ENCODE peak calls at places on chromosomes 1 and 21, in six cellular contexts. One of them, this sample, is unnamed.

GRCh38 chr21:14737922-14738321 is 191.8 kb upstream of the SAMSN1 start:
- DNase-seq in astrocyte: no peak
- DNase-seq in glutamatergic neuron: no peak
- DNase-seq in heart left ventricle: no peak
- DNase-seq in AG20443: no peak
- DNase-seq in GM06990: no peak
- DNase-seq in this sample: no peak

GRCh38 chr1:150543500-150544143 is 5.6 kb upstream of the ADAMTSL4 start:
- DNase-seq in astrocyte: no peak
- DNase-seq in glutamatergic neuron: no peak
- DNase-seq in heart left ventricle: no peak
- DNase-seq in AG20443: peak
- DNase-seq in GM06990: no peak
- DNase-seq in this sample: no peak

GRCh38 chr1:166391677-166392076 is 224.9 kb upstream of the FAM78B start:
- DNase-seq in astrocyte: peak
- DNase-seq in glutamatergic neuron: no peak
- DNase-seq in heart left ventricle: no peak
- DNase-seq in AG20443: no peak
- DNase-seq in GM06990: no peak
- DNase-seq in this sample: no peak

GRCh38 chr1:101238681-101239094 is 1.9 kb downstream of the S1PR1 start:
- DNase-seq in astrocyte: peak
- DNase-seq in glutamatergic neuron: peak
- DNase-seq in heart left ventricle: peak
- DNase-seq in AG20443: peak
- DNase-seq in GM06990: peak
- DNase-seq in this sample: no peak

GRCh38 chr1:71783096-71783495 is 499.2 kb downstream of the NEGR1 start:
- DNase-seq in astrocyte: no peak
- DNase-seq in glutamatergic neuron: no peak
- DNase-seq in heart left ventricle: no peak
- DNase-seq in AG20443: no peak
- DNase-seq in GM06990: no peak
- DNase-seq in this sample: no peak

GRCh38 chr1:230986976-230987375 is 8.1 kb downstream of the ARV1 start:
- DNase-seq in astrocyte: peak
- DNase-seq in glutamatergic neuron: no peak
- DNase-seq in heart left ventricle: no peak
- DNase-seq in AG20443: no peak
- DNase-seq in GM06990: no peak
- DNase-seq in this sample: no peak

GRCh38 chr1:210328746-210329488 is at the start of gene HHAT:
- DNase-seq in astrocyte: peak
- DNase-seq in glutamatergic neuron: peak
- DNase-seq in heart left ventricle: peak
- DNase-seq in AG20443: peak
- DNase-seq in GM06990: peak
- DNase-seq in this sample: no peak

GRCh38 chr1:245779797-245780529 is 625.2 kb downstream of the KIF26B start:
- DNase-seq in astrocyte: no peak
- DNase-seq in glutamatergic neuron: no peak
- DNase-seq in heart left ventricle: no peak
- DNase-seq in AG20443: no peak
- DNase-seq in GM06990: no peak
- DNase-seq in this sample: no peak

GRCh38 chr1:204258213-204259115 is 44.7 kb upstream of the GOLT1A start:
- DNase-seq in astrocyte: peak
- DNase-seq in glutamatergic neuron: peak
- DNase-seq in heart left ventricle: peak
- DNase-seq in AG20443: peak
- DNase-seq in GM06990: no peak
- DNase-seq in this sample: no peak

GRCh38 chr1:18769140-18769539 is 90.3 kb downstream of the TAS1R2 start:
- DNase-seq in astrocyte: no peak
- DNase-seq in glutamatergic neuron: no peak
- DNase-seq in heart left ventricle: no peak
- DNase-seq in AG20443: no peak
- DNase-seq in GM06990: no peak
- DNase-seq in this sample: no peak

GRCh38 chr1:60299581-60299980 is 226.0 kb upstream of the C1orf87 start:
- DNase-seq in astrocyte: no peak
- DNase-seq in glutamatergic neuron: no peak
- DNase-seq in heart left ventricle: no peak
- DNase-seq in AG20443: no peak
- DNase-seq in GM06990: no peak
- DNase-seq in this sample: no peak

GRCh38 chr1:27026621-27027574 is 14.2 kb upstream of the TENT5B start:
- DNase-seq in astrocyte: peak
- DNase-seq in glutamatergic neuron: no peak
- DNase-seq in heart left ventricle: no peak
- DNase-seq in AG20443: peak
- DNase-seq in GM06990: no peak
- DNase-seq in this sample: no peak

GRCh38 chr1:224730540-224730939 is 114.4 kb downstream of the CNIH3 start:
- DNase-seq in astrocyte: no peak
- DNase-seq in glutamatergic neuron: no peak
- DNase-seq in heart left ventricle: no peak
- DNase-seq in AG20443: no peak
- DNase-seq in GM06990: no peak
- DNase-seq in this sample: no peak

GRCh38 chr1:22600071-22600816 is 36.2 kb upstream of the C1QA start:
- DNase-seq in astrocyte: no peak
- DNase-seq in glutamatergic neuron: no peak
- DNase-seq in heart left ventricle: no peak
- DNase-seq in AG20443: no peak
- DNase-seq in GM06990: no peak
- DNase-seq in this sample: no peak

GRCh38 chr1:37020653-37021277 is 13.6 kb downstream of the GRIK3 start:
- DNase-seq in astrocyte: no peak
- DNase-seq in glutamatergic neuron: no peak
- DNase-seq in heart left ventricle: no peak
- DNase-seq in AG20443: no peak
- DNase-seq in GM06990: no peak
- DNase-seq in this sample: no peak

GRCh38 chr21:16597768-16598167 is 868.0 kb downstream of the USP25 start:
- DNase-seq in astrocyte: no peak
- DNase-seq in glutamatergic neuron: no peak
- DNase-seq in heart left ventricle: no peak
- DNase-seq in AG20443: no peak
- DNase-seq in GM06990: no peak
- DNase-seq in this sample: no peak

GRCh38 chr1:72278461-72278860 is 3.9 kb downstream of the NEGR1 start:
- DNase-seq in astrocyte: no peak
- DNase-seq in glutamatergic neuron: no peak
- DNase-seq in heart left ventricle: no peak
- DNase-seq in AG20443: no peak
- DNase-seq in GM06990: no peak
- DNase-seq in this sample: no peak

GRCh38 chr1:188243456-188243855 is 1414.7 kb downstream of the PLA2G4A start:
- DNase-seq in astrocyte: no peak
- DNase-seq in glutamatergic neuron: no peak
- DNase-seq in heart left ventricle: no peak
- DNase-seq in AG20443: no peak
- DNase-seq in GM06990: no peak
- DNase-seq in this sample: no peak

GRCh38 chr1:96306809-96307208 is 414.8 kb upstream of the PTBP2 start:
- DNase-seq in astrocyte: peak
- DNase-seq in glutamatergic neuron: no peak
- DNase-seq in heart left ventricle: no peak
- DNase-seq in AG20443: peak
- DNase-seq in GM06990: no peak
- DNase-seq in this sample: no peak

GRCh38 chr1:62309906-62310305 is 9.3 kb downstream of the KANK4 start:
- DNase-seq in astrocyte: no peak
- DNase-seq in glutamatergic neuron: no peak
- DNase-seq in heart left ventricle: no peak
- DNase-seq in AG20443: no peak
- DNase-seq in GM06990: no peak
- DNase-seq in this sample: no peak

GRCh38 chr1:24390924-24391782 is 22.4 kb downstream of the STPG1 start:
- DNase-seq in astrocyte: peak
- DNase-seq in glutamatergic neuron: peak
- DNase-seq in heart left ventricle: peak
- DNase-seq in AG20443: peak
- DNase-seq in GM06990: peak
- DNase-seq in this sample: peak

This sample was measured in GM12864.